ENCODE peak calls at places on chromosomes 13 and 19, in seven cellular contexts. T is HepG2, I is K562, B is HCT116, J is H1, A is GM12878, R is SK-N-SH. L is an unnamed sample.
A peak's percentile ranks its signal among the peaks of the same experiment; 100 is the strongest.

GRCh38 chr19:58330458-58330857 is 3.7 kb downstream of the ZSCAN22 start:
- DNase-seq in J (no peak), T (no peak), A (no peak), I (peak; percentile 49), R (no peak), B (no peak), L (no peak)

GRCh38 chr13:33251131-33251629 is 34.4 kb downstream of the STARD13 start:
- DNase-seq in R (peak; percentile 54), I (no peak), T (no peak), A (peak; percentile 41), J (no peak), B (peak; percentile 31), L (no peak)

GRCh38 chr13:68506888-68507551 is 1276.9 kb upstream of the PCDH9 start:
- DNase-seq in T (no peak), A (no peak), B (no peak), I (no peak), R (no peak), J (no peak), L (no peak)

GRCh38 chr13:50887153-50887552 is 22.4 kb upstream of the RNASEH2B start:
- DNase-seq in A (no peak), I (no peak), R (no peak), B (no peak), J (no peak), T (no peak), L (no peak)

GRCh38 chr13:50140742-50141659 is 125.8 kb downstream of the KCNRG start:
- DNase-seq in J (no peak), T (no peak), B (no peak), A (no peak), I (no peak), R (no peak), L (no peak)

GRCh38 chr19:46404039-46404883 is 9.1 kb downstream of the CCDC8 start:
- DNase-seq in R (no peak), B (no peak), I (peak; percentile 58), J (peak; percentile 83), A (no peak), T (peak; percentile 69), L (no peak)

GRCh38 chr13:66567899-66568612 is 662.1 kb downstream of the PCDH9 start:
- DNase-seq in A (no peak), R (no peak), J (no peak), T (no peak), B (no peak), I (no peak), L (no peak)

GRCh38 chr19:22935151-22935550 is 67.8 kb downstream of the ZNF728 start:
- DNase-seq in T (no peak), R (no peak), A (no peak), B (no peak), I (no peak), J (no peak), L (no peak)

GRCh38 chr13:48299591-48299990 is 4.0 kb upstream of the RB1 start:
- DNase-seq in I (no peak), J (no peak), T (no peak), B (no peak), R (no peak), A (no peak), L (no peak)

GRCh38 chr13:71964491-71965108 is 97.6 kb upstream of the DACH1 start:
- DNase-seq in A (no peak), I (no peak), J (no peak), B (no peak), R (no peak), T (no peak), L (no peak)

GRCh38 chr13:41751734-41752445 is 209.0 kb downstream of the VWA8 start:
- DNase-seq in A (no peak), T (no peak), B (no peak), R (no peak), I (no peak), J (no peak), L (no peak)

GRCh38 chr13:41756198-41756885 is 204.6 kb downstream of the VWA8 start:
- DNase-seq in J (no peak), B (no peak), A (no peak), I (no peak), R (no peak), T (no peak), L (no peak)

GRCh38 chr13:41746259-41746658 is 214.7 kb downstream of the VWA8 start:
- DNase-seq in A (no peak), T (no peak), B (peak; percentile 39), J (no peak), R (no peak), I (no peak), L (no peak)

GRCh38 chr13:41751277-41751676 is 209.6 kb downstream of the VWA8 start:
- DNase-seq in J (no peak), T (no peak), B (no peak), A (no peak), R (no peak), I (peak; percentile 33), L (no peak)
- TF ChIP-seq JUND in J (no peak), T (no peak), B (no peak), A (no peak), R (peak; percentile 50), I (no peak), L (no peak)

GRCh38 chr13:107205318-107206112 is 637.6 kb upstream of the ARGLU1 start:
- DNase-seq in T (peak; percentile 31), B (no peak), R (peak; percentile 71), J (peak; percentile 88), A (no peak), I (peak; percentile 64), L (peak; percentile 34)
- TF ChIP-seq JUND in T (no peak), B (no peak), R (no peak), J (peak; percentile 38), A (no peak), I (no peak), L (no peak)

GRCh38 chr19:1172353-1173159 is 1.5 kb downstream of the SBNO2 start:
- DNase-seq in R (peak; percentile 64), I (no peak), J (no peak), A (no peak), T (no peak), B (no peak), L (no peak)
- TF ChIP-seq JUND in R (no peak), I (no peak), J (no peak), A (no peak), T (no peak), B (no peak), L (no peak)

GRCh38 chr13:78121459-78122348 is 203.1 kb upstream of the EDNRB start:
- DNase-seq in J (peak; percentile 50), I (peak; percentile 28), T (peak; percentile 37), A (peak; percentile 28), B (peak; percentile 34), R (peak; percentile 24), L (no peak)
- TF ChIP-seq JUND in J (no peak), I (no peak), T (no peak), A (no peak), B (no peak), R (no peak), L (no peak)

GRCh38 chr19:30008169-30008568 is 66.1 kb downstream of the URI1 start:
- DNase-seq in T (no peak), J (no peak), A (no peak), B (no peak), I (no peak), R (no peak), L (no peak)

GRCh38 chr19:30006206-30006605 is 64.2 kb downstream of the URI1 start:
- DNase-seq in R (no peak), J (no peak), I (no peak), A (no peak), B (no peak), T (no peak), L (no peak)

GRCh38 chr19:30009013-30009412 is 67.0 kb downstream of the URI1 start:
- DNase-seq in B (no peak), I (no peak), J (no peak), A (no peak), T (no peak), R (no peak), L (no peak)

GRCh38 chr19:30014770-30015169 is 72.7 kb downstream of the URI1 start:
- DNase-seq in B (no peak), R (no peak), T (no peak), J (no peak), A (no peak), I (no peak), L (no peak)

DNA sequence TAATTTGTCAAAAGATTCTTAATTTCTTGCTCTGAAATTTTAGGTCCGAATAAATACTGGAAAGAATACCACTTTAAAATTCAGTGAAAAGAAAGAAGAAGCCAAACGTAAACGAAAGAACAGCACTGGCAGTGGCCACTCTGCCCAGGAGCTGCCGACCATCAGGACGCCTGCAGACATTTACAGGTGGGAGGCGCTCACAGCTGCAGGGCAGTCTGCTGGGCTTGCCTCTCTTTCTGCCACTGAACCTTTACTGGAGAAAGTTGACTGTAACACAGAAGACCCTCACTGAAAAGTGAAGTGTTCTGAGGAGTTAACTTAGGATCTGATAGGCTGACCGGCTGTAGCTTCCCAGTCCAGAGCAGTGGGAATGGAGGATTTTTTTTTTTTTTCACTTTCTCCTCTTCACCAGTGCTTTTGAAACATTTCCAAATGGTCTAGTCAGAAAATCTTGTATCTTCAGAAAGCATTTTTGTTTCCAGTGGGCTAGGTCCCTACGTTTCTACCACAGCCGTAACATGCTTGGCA is 69.1 kb downstream of the URI1 start:
- DNase-seq in B (no peak), A (no peak), T (no peak), R (no peak), J (peak; percentile 47), I (peak; percentile 8), L (no peak)
- TF ChIP-seq JUND in B (no peak), A (no peak), T (no peak), R (no peak), J (no peak), I (no peak), L (no peak)

DNA sequence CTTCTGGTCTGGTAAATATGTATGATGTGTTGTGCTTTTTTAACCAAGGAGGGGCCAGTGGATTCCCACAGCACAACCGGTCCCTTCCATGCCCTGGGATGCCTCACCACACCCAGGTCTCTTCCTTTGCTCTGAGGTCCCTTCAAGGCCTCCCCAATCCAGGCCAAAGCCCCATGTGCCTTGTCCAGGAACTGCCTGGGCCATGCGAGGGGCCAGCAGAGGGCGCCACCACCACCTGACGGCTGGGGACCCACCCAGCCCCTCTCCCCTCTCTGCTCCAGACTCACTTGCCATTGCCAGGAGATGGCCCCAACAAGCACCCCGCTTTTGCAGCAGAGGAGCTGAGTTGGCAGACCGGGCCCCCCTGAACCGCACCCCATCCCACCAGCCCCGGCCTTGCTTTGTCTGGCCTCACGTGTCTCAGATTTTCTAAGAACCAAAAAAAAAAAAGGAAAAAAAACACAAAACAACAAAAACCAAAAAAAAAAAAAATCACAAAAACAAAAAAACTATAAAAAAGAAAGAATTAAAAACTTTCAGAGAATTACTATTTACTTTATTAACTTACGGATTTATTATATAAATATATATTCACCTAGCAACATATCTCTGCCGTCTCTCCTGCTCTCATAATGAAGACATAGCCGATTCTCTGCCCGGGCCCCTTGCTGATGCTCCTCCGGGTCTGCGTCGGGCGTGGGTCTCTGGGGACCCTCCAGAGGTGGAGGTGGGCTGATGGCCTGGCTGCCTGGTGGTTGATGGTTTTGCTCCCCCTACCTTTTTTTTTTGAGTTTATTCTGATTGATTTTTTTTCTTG is 14.4 kb downstream of the CAPN12 start:
- DNase-seq in I (peak; percentile 67), B (peak; percentile 24), J (peak; percentile 97), T (peak; percentile 57), R (peak; percentile 91), A (no peak), L (peak; percentile 49)
- TF ChIP-seq JUND in I (no peak), B (no peak), J (no peak), T (no peak), R (no peak), A (no peak), L (no peak)

DNA sequence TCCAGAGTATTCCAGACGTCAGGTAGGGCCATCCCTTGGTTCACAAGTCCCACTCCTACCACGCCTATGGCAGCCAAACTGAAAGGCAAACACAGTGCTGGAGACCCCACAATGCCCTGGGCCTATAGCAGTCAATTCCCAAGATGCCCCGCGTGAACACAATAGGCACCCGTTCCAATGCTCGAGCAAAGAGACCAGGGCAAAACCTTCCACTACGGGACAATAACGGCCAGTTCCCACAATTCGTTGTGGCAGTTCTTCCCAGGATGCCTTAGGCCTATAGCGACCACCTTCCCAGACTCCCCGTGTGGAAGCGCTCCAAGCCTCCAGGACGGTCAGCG is 538 bp downstream of the ZNF428 start:
- DNase-seq in A (peak; percentile 30), B (no peak), J (no peak), T (peak; percentile 79), I (no peak), R (peak; percentile 82), L (no peak)
- TF ChIP-seq JUND in A (no peak), B (no peak), J (no peak), T (no peak), I (peak; percentile 6), R (no peak), L (no peak)